ENCODE peak calls at places on chromosomes 11 and 22, in nine cellular contexts. C is stomach; S is hepatocyte; W is left ventricle myocardium inferior; J is CD8-positive, alpha-beta T cell; T is H1; G is small intestine; B is mammary epithelial cell; F is thoracic aorta. R is an unnamed sample.

GRCh38 chr11:86575208-86575855 is 97.1 kb downstream of the ME3 start:
- DNase-seq in S (no peak), C (no peak), T (no peak), G (no peak), J (no peak), F (no peak), B (no peak), W (no peak), R (no peak)

GRCh38 chr11:105613183-105613582 is 3.3 kb downstream of the GRIA4 start:
- DNase-seq in S (no peak), W (no peak), G (no peak), T (no peak), B (no peak), C (no peak), J (no peak), F (no peak), R (no peak)

GRCh38 chr11:118623291-118623655 is 15.9 kb downstream of the PHLDB1 start:
- DNase-seq in S (no peak), W (no peak), F (no peak), J (no peak), T (no peak), C (no peak), B (peak), G (no peak), R (no peak)

GRCh38 chr22:30875481-30876215 is 92.9 kb downstream of the MORC2 start:
- DNase-seq in G (no peak), S (no peak), B (no peak), C (no peak), T (no peak), F (no peak), J (no peak), W (peak), R (no peak)

GRCh38 chr22:48303360-48303725 is 1524.3 kb downstream of the BRD1 start:
- DNase-seq in W (no peak), T (no peak), G (no peak), C (no peak), B (no peak), F (no peak), J (no peak), S (no peak), R (no peak)

GRCh38 chr22:43404673-43405385 is 7.0 kb upstream of the MPPED1 start:
- DNase-seq in G (no peak), F (no peak), J (no peak), C (peak), W (no peak), B (peak), T (no peak), S (no peak), R (no peak)

GRCh38 chr11:2891901-2892214 is 6.3 kb upstream of the CDKN1C start:
- DNase-seq in J (no peak), W (peak), S (peak), C (peak), B (no peak), T (no peak), G (peak), F (no peak), R (no peak)

GRCh38 chr11:12140186-12140938 is 30.0 kb downstream of the MICAL2 start:
- DNase-seq in S (no peak), J (no peak), F (no peak), B (no peak), G (no peak), T (no peak), C (no peak), W (no peak), R (no peak)

GRCh38 chr11:27392278-27392677 is 29.3 kb upstream of the CCDC34 start:
- DNase-seq in C (no peak), S (no peak), G (no peak), J (no peak), B (no peak), W (no peak), F (no peak), T (no peak), R (no peak)

GRCh38 chr11:72863091-72863490 is 48.9 kb downstream of the ATG16L2 start:
- DNase-seq in F (no peak), J (no peak), T (no peak), S (no peak), B (no peak), G (no peak), C (no peak), W (no peak), R (no peak)

GRCh38 chr11:95360382-95360781 is 129.4 kb upstream of the SESN3 start:
- DNase-seq in B (no peak), C (no peak), G (no peak), J (no peak), S (no peak), W (no peak), F (no peak), T (no peak), R (no peak)

GRCh38 chr22:19393704-19394103 is 37.8 kb downstream of the HIRA start:
- DNase-seq in F (no peak), G (no peak), W (no peak), T (no peak), S (no peak), B (no peak), C (no peak), J (no peak), R (no peak)

GRCh38 chr22:42879371-42880021 is 22.4 kb upstream of the ARFGAP3 start:
- DNase-seq in B (no peak), C (no peak), T (no peak), G (no peak), W (no peak), J (no peak), S (no peak), F (no peak), R (no peak)

GRCh38 chr11:120546312-120547205 is 35.0 kb downstream of the GRIK4 start:
- DNase-seq in C (peak), J (no peak), T (no peak), S (peak), F (peak), W (no peak), B (peak), G (peak), R (no peak)

GRCh38 chr22:28103596-28103995 is 184.5 kb upstream of the PITPNB start:
- DNase-seq in F (no peak), W (no peak), B (no peak), G (no peak), T (no peak), J (no peak), S (no peak), C (no peak), R (no peak)

GRCh38 chr11:117973446-117973922 is 12.7 kb upstream of the IL10RA start:
- DNase-seq in F (no peak), J (no peak), B (no peak), T (no peak), C (no peak), W (no peak), G (peak), S (no peak), R (no peak)

GRCh38 chr22:38935023-38935422 is 22.4 kb upstream of the APOBEC3A start:
- DNase-seq in T (no peak), F (no peak), W (peak), G (peak), B (peak), C (peak), S (no peak), J (no peak), R (no peak)

GRCh38 chr22:21752276-21752675 is 16.7 kb upstream of the YPEL1 start:
- DNase-seq in G (no peak), J (no peak), T (no peak), B (no peak), W (no peak), S (no peak), C (no peak), F (no peak), R (no peak)
- H3K4me3 ChIP-seq in G (no peak), J (no peak), T (no peak), B (no peak), W (no peak), S (no peak), C (no peak), F (no peak), R (no peak)

DNA sequence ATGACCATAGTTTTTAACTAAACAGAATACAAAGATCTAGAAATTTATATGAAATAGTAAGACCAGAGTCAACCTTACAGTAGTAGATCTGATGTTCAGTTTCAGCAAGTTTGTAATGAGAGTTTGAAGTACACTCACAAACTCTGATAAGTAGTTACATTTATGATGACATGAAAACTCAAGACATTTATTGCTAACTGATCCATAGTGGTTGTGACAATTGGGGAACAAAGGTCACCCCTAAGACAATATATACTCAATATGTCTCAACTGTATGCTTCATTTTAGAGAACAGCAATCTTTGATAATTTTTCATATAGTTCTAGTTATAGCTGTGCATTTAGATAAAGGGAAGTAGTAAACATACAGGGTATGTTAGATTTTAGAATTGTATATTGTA is 11.1 kb downstream of the OR10D3 start:
- DNase-seq in T (no peak), C (no peak), F (no peak), S (no peak), W (no peak), G (peak), J (no peak), B (no peak), R (no peak)
- H3K27ac ChIP-seq in T (no peak), C (no peak), F (peak), S (no peak), W (no peak), G (no peak), J (no peak), B (no peak), R (no peak)

DNA sequence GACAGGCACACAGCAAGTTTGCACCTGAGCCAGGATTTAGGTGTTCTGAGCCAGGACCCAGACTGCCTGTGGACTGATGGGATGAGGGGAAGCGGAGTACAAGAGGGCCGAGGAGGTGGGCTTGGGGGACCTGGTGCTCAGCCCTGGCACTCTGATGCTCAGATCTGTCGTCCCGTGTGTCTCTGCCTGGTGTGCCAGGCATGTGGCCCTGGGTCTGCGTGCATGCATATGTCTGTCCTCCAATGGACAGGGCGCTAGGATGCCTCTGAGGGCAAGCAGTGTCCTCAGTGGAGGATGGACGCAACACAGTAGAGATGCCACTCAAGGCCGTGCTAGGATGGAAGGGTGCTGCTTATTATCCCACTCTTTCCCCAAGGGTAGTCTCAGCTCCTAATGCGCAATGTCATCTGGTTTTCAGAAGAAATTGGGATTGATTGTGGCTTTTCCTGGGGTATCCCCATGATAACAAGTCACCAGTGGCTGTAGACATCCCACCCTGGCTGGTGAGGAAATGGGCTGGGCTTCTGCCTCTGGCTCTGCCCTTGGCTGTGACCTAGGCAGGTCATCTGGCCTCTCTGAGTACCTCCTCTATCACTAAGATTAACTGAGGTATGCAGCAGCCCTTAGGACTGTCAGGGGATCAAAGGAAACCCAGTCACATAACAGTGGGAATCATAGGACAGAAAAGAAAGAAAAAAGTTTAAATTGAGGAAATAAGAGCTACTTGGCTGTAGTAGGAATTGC is 35.7 kb upstream of the SUSD2 start:
- DNase-seq in F (no peak), C (no peak), J (no peak), T (no peak), B (no peak), G (no peak), S (no peak), W (no peak), R (no peak)
- H3K4me3 ChIP-seq in F (peak), C (no peak), J (no peak), T (no peak), B (no peak), G (no peak), S (no peak), W (no peak), R (no peak)

DNA sequence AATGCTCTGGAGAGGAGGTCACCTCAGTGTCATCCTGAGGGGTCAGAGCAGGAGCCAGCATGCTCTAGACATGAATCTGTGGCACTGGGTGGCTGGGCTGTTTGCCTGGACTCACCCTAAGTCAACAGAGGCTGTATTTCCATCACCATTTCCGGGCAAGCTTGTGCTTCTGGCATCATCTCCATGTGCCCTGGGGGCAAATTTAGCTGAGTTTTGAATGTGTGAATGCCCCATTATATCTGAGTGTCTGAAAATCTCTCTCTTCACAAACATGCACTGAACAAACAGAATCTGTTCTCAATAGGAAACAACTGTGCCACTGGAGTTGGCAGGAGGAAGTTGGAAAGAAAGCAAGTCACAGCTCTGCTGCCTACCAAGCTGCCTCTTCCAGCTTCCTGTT is 356.2 kb downstream of the GRM5 start:
- DNase-seq in G (no peak), B (peak), F (no peak), W (no peak), J (no peak), S (no peak), T (no peak), C (no peak), R (no peak)
- H3K27ac ChIP-seq in G (no peak), B (no peak), F (no peak), W (no peak), J (no peak), S (no peak), T (no peak), C (no peak), R (no peak)

DNA sequence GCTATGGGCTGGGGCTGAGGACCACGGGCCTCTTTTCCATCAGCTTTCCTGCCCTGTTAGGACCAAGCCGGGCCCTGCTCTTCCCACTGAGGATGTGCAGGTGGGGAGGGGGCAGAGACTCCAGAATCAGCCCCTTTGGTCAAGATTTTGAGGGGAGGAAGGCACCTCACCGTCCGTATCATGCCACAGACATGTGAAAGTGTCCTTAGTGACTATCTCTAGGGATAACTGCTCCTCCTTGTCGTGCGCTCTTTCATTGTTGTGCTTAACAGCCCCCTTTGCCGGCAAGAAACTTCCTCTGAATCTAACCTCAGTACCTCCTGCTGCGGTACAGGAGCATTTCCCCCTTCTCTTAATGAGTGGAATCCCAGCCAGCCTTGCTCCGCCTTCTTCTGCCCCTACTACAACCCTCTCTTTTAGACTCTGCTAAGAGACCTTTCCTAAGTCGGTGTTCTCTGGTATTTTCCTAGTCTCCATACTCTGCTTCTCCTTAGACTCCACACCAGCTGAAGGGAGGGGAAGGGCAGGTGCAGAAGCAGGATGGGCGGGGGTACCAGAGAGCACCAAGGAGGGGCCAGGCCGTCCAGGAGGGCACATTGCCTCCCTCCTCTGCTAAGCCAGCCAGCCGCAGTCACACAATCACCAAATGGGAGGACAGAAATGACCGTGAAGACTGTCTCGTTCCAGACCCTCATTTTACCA is 1.4 kb upstream of the B3GAT1 start:
- DNase-seq in W (no peak), F (no peak), B (no peak), C (no peak), G (no peak), S (no peak), T (no peak), J (no peak), R (no peak)
- H3K4me3 ChIP-seq in W (no peak), F (no peak), B (no peak), C (peak), G (no peak), S (no peak), T (peak), J (no peak), R (peak)

DNA sequence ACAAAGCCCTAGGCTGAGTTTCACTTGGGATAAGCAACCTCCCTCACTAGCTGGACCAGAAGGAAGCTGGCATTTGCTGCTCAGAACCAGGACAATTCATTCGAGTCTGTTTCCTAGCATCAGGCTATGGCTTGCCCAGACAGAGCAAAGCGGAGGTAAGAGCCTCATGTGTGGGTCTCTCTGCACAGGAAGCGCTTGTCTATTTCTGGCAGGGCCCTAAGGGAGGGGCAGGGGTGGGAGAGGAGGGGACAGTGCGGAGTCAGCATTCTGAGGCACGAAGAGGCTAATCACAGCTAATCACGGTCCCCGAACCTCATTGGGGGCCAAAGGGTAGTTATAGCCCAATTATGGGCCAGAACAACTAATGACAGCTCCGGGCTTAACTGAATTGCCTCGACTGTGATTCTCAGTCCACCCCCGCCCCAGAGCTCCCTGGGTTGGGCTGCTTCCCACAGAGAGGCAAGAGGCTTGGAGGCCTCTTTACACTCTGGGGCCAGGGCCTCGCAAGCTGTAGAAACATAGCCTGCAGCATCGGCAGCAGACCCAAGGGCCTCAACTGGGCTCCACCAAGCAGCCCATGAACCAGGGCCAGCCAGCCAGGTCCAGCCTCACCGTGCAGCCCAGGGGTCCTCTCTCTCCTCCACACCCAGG is 72.7 kb upstream of the PRDM11 start:
- DNase-seq in G (peak), T (no peak), W (no peak), F (no peak), S (no peak), C (no peak), J (no peak), B (no peak), R (no peak)
- H3K27ac ChIP-seq in G (no peak), T (no peak), W (peak), F (no peak), S (no peak), C (no peak), J (no peak), B (no peak), R (no peak)

DNA sequence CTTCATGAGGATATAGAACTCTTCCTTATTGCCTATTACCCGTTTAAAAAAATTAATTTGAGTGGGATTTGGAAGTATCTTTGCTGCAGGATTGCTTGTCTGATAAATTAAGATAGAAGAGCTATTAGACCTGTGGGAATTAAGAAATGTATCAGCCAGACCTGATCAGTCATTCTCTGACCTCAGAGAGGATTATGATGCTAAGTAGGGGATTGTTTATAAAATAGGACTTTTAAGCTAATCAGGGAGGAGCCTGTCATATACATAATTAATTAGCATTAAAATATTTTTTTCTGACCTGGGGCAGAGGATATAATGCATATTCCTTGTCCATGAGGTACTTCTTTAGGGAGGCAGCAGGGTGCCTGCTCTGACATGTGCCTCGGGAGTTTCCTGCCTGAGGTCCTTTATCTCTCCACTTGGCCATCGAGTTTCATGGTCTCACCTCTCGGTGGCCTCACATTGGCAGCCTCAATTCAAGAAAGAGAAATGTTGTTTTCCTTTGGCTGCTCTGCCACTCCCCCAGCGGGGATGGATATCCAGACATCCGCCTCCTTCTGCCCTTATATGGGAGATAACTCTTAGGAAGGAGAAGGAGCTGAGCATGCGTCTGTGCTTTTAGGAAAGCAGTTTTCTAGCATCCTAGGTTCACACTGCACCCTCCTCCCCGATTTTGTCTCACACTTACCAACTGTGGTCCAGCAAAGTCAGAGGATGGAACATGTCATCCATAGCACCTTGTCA is 41.1 kb downstream of the DIXDC1 start:
- DNase-seq in G (no peak), J (no peak), F (no peak), T (peak), W (peak), B (peak), C (no peak), S (peak), R (no peak)
- H3K4me3 ChIP-seq in G (no peak), J (no peak), F (peak), T (peak), W (peak), B (peak), C (peak), S (peak), R (peak)

GRCh38 chr11:75184757-75185156 is 33.9 kb downstream of the SLCO2B1 start:
- DNase-seq in J (no peak), W (no peak), B (no peak), C (no peak), F (no peak), T (no peak), S (no peak), G (no peak), R (no peak)
- H3K27ac ChIP-seq in J (no peak), W (no peak), B (no peak), C (no peak), F (no peak), T (no peak), S (no peak), G (peak), R (no peak)

GRCh38 chr11:59145534-59145933 is 2.9 kb downstream of the FAM111A start:
- DNase-seq in C (no peak), G (no peak), W (no peak), T (no peak), J (no peak), S (no peak), B (peak), F (no peak), R (no peak)
- H3K4me3 ChIP-seq in C (peak), G (no peak), W (peak), T (peak), J (no peak), S (no peak), B (peak), F (no peak), R (no peak)

R was measured in iPS DF 6.9.